ENCODE peak calls at places on chromosomes 11 and 22, in five cellular contexts. One of them, this sample, is unnamed.

GRCh38 chr22:47601666-47602065 is 839.2 kb downstream of the TBC1D22A start:
- DNase-seq in right lobe of liver: no peak
- DNase-seq in dorsolateral prefrontal cortex: no peak
- DNase-seq in hepatocyte: no peak
- DNase-seq in heart right ventricle: no peak
- DNase-seq in this sample: peak; percentile 16

GRCh38 chr22:31272522-31273446 is 19.5 kb downstream of the PIK3IP1 start:
- DNase-seq in dorsolateral prefrontal cortex: no peak
- DNase-seq in hepatocyte: peak; percentile 83
- DNase-seq in right lobe of liver: no peak
- DNase-seq in heart right ventricle: no peak
- DNase-seq in this sample: no peak

GRCh38 chr11:11037162-11037732 is 179.4 kb upstream of the ZBED5 start:
- DNase-seq in right lobe of liver: no peak
- DNase-seq in dorsolateral prefrontal cortex: no peak
- DNase-seq in heart right ventricle: no peak
- DNase-seq in hepatocyte: no peak
- DNase-seq in this sample: no peak

GRCh38 chr11:20477418-20478090 is 90.0 kb downstream of the PRMT3 start:
- DNase-seq in dorsolateral prefrontal cortex: no peak
- DNase-seq in heart right ventricle: no peak
- DNase-seq in hepatocyte: no peak
- DNase-seq in right lobe of liver: no peak
- DNase-seq in this sample: no peak

GRCh38 chr11:77071671-77072605 is 5.2 kb downstream of the CAPN5 start:
- DNase-seq in right lobe of liver: peak; percentile 33
- DNase-seq in heart right ventricle: no peak
- DNase-seq in dorsolateral prefrontal cortex: peak; percentile 11
- DNase-seq in hepatocyte: no peak
- DNase-seq in this sample: peak; percentile 63

GRCh38 chr11:67316882-67317364 is 13.6 kb downstream of the SSH3 start:
- DNase-seq in right lobe of liver: no peak
- DNase-seq in heart right ventricle: no peak
- DNase-seq in dorsolateral prefrontal cortex: no peak
- DNase-seq in hepatocyte: no peak
- DNase-seq in this sample: no peak

GRCh38 chr11:11243790-11244469 is 109.1 kb downstream of the CSNK2A3 start:
- DNase-seq in dorsolateral prefrontal cortex: no peak
- DNase-seq in hepatocyte: peak; percentile 65
- DNase-seq in heart right ventricle: peak; percentile 46
- DNase-seq in right lobe of liver: no peak
- DNase-seq in this sample: no peak

GRCh38 chr11:66222358-66223149 is 45.9 kb upstream of the RAB1B start:
- DNase-seq in hepatocyte: peak; percentile 96
- DNase-seq in dorsolateral prefrontal cortex: peak; percentile 81
- DNase-seq in heart right ventricle: peak; percentile 81
- DNase-seq in right lobe of liver: peak; percentile 92
- DNase-seq in this sample: peak; percentile 87

GRCh38 chr22:29705651-29706050 is 14.2 kb upstream of the CABP7 start:
- DNase-seq in hepatocyte: no peak
- DNase-seq in dorsolateral prefrontal cortex: no peak
- DNase-seq in heart right ventricle: no peak
- DNase-seq in right lobe of liver: no peak
- DNase-seq in this sample: no peak

GRCh38 chr11:110429614-110430266 is at the start of gene FDX1:
- DNase-seq in dorsolateral prefrontal cortex: peak; percentile 65
- DNase-seq in right lobe of liver: peak; percentile 88
- DNase-seq in hepatocyte: peak; percentile 90
- DNase-seq in heart right ventricle: peak; percentile 82
- DNase-seq in this sample: peak; percentile 91

GRCh38 chr11:85123752-85124231 is 503.4 kb downstream of the DLG2 start:
- DNase-seq in heart right ventricle: no peak
- DNase-seq in dorsolateral prefrontal cortex: no peak
- DNase-seq in right lobe of liver: no peak
- DNase-seq in hepatocyte: peak; percentile 11
- DNase-seq in this sample: no peak

GRCh38 chr22:30940655-30941362 is 27.8 kb downstream of the MORC2 start:
- DNase-seq in right lobe of liver: no peak
- DNase-seq in hepatocyte: no peak
- DNase-seq in dorsolateral prefrontal cortex: no peak
- DNase-seq in heart right ventricle: no peak
- DNase-seq in this sample: no peak

GRCh38 chr11:30128269-30128932 is 102.4 kb upstream of the FSHB start:
- DNase-seq in hepatocyte: peak; percentile 59
- DNase-seq in right lobe of liver: no peak
- DNase-seq in dorsolateral prefrontal cortex: no peak
- DNase-seq in heart right ventricle: no peak
- DNase-seq in this sample: no peak

GRCh38 chr11:30133308-30133707 is 97.5 kb upstream of the FSHB start:
- DNase-seq in hepatocyte: no peak
- DNase-seq in dorsolateral prefrontal cortex: no peak
- DNase-seq in heart right ventricle: no peak
- DNase-seq in right lobe of liver: no peak
- DNase-seq in this sample: no peak

DNA sequence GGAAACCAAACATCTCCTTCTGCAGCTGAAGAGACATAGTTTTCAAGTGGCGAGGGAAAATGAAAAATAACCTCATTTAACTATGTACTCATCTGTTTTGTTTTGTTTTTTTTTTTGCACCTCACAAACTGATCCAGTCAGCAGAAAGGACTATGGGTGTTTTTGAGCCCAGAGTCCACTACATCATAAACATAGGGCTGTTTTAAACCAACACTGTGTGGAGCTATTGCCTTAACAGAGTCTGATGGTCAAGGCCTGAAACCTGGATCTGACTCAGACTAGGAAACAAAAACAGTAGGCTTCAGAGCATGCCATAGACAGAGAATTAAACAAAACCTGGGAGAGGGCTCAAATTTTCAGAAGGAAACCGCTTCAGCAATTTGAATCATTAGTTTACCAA is 99.3 kb upstream of the FSHB start:
- DNase-seq in hepatocyte: peak; percentile 62
- DNase-seq in heart right ventricle: no peak
- DNase-seq in dorsolateral prefrontal cortex: no peak
- DNase-seq in right lobe of liver: no peak
- DNase-seq in this sample: no peak
- TF ChIP-seq CTCF in hepatocyte: peak; percentile 48
- TF ChIP-seq CTCF in heart right ventricle: peak; percentile 33
- TF ChIP-seq CTCF in dorsolateral prefrontal cortex: no peak
- TF ChIP-seq CTCF in right lobe of liver: peak; percentile 22
- TF ChIP-seq CTCF in this sample: no peak

GRCh38 chr11:112002491-112003216 is 22.6 kb upstream of the DLAT start:
- DNase-seq in right lobe of liver: no peak
- DNase-seq in heart right ventricle: no peak
- DNase-seq in hepatocyte: no peak
- DNase-seq in dorsolateral prefrontal cortex: no peak
- DNase-seq in this sample: no peak

GRCh38 chr11:112000703-112001102 is 24.5 kb upstream of the DLAT start:
- DNase-seq in hepatocyte: no peak
- DNase-seq in right lobe of liver: no peak
- DNase-seq in heart right ventricle: no peak
- DNase-seq in dorsolateral prefrontal cortex: no peak
- DNase-seq in this sample: no peak

GRCh38 chr11:111999111-111999510 is 26.1 kb upstream of the DLAT start:
- DNase-seq in hepatocyte: no peak
- DNase-seq in right lobe of liver: no peak
- DNase-seq in dorsolateral prefrontal cortex: no peak
- DNase-seq in heart right ventricle: no peak
- DNase-seq in this sample: no peak

GRCh38 chr11:112005422-112006094 is 19.6 kb upstream of the DLAT start:
- DNase-seq in hepatocyte: no peak
- DNase-seq in right lobe of liver: no peak
- DNase-seq in heart right ventricle: no peak
- DNase-seq in dorsolateral prefrontal cortex: no peak
- DNase-seq in this sample: no peak

DNA sequence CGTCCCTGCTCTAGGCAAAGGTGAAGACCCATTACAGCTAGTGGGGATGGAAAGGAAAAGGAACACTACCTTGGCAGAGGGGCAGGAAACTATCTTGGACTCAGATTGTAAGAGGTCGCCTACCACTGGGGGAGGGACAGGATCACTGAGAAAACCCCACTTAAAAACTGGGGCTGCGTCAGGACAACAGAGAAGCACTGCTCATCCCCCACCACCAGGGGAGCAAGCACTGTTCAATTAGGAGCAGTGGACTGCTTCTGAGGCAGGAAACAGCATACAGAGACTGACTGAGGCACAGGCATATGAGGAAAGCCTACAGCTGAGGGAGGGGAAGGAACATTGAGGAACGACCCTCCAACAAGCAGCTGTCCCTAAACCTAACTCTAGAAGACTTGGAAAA is 20.8 kb upstream of the DLAT start:
- DNase-seq in hepatocyte: no peak
- DNase-seq in right lobe of liver: no peak
- DNase-seq in dorsolateral prefrontal cortex: no peak
- DNase-seq in heart right ventricle: no peak
- DNase-seq in this sample: no peak
- TF ChIP-seq CTCF in hepatocyte: peak; percentile 8
- TF ChIP-seq CTCF in right lobe of liver: no peak
- TF ChIP-seq CTCF in dorsolateral prefrontal cortex: no peak
- TF ChIP-seq CTCF in heart right ventricle: peak; percentile 47
- TF ChIP-seq CTCF in this sample: peak; percentile 60

GRCh38 chr11:15629690-15630321 is 515.1 kb downstream of the INSC start:
- DNase-seq in right lobe of liver: peak; percentile 64
- DNase-seq in heart right ventricle: no peak
- DNase-seq in hepatocyte: peak; percentile 41
- DNase-seq in dorsolateral prefrontal cortex: no peak
- DNase-seq in this sample: no peak
- TF ChIP-seq CTCF in right lobe of liver: peak; percentile 49
- TF ChIP-seq CTCF in heart right ventricle: peak; percentile 14
- TF ChIP-seq CTCF in hepatocyte: peak; percentile 31
- TF ChIP-seq CTCF in dorsolateral prefrontal cortex: no peak
- TF ChIP-seq CTCF in this sample: peak; percentile 62

DNA sequence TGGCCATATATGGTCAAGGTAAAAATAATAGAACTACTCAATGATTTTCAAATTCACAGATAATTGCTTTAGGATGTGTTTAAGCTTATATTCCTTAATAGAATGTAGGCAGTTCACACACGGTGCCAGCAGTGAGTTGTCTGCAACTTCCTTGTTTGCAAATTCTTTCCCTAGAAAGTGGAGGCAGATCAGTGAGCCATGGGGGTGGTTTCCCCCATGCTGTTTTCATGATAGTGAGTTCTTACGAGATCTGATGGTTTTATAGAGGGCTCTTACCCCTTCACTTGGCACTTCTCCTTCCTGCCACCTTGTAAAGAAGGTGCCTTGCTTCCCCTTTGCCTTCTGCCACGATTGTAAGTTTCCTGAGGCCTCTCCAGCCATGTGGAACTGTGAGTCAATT is 111.8 kb upstream of the LMO1 start:
- DNase-seq in dorsolateral prefrontal cortex: no peak
- DNase-seq in hepatocyte: no peak
- DNase-seq in right lobe of liver: peak; percentile 6
- DNase-seq in heart right ventricle: no peak
- DNase-seq in this sample: no peak
- TF ChIP-seq CTCF in dorsolateral prefrontal cortex: no peak
- TF ChIP-seq CTCF in hepatocyte: no peak
- TF ChIP-seq CTCF in right lobe of liver: no peak
- TF ChIP-seq CTCF in heart right ventricle: no peak
- TF ChIP-seq CTCF in this sample: no peak

GRCh38 chr11:17405232-17406005 is 17.0 kb upstream of the KCNJ11 start:
- DNase-seq in hepatocyte: peak; percentile 70
- DNase-seq in dorsolateral prefrontal cortex: no peak
- DNase-seq in heart right ventricle: peak; percentile 74
- DNase-seq in right lobe of liver: peak; percentile 96
- DNase-seq in this sample: no peak
- TF ChIP-seq CTCF in hepatocyte: no peak
- TF ChIP-seq CTCF in dorsolateral prefrontal cortex: no peak
- TF ChIP-seq CTCF in heart right ventricle: peak; percentile 33
- TF ChIP-seq CTCF in right lobe of liver: peak; percentile 32
- TF ChIP-seq CTCF in this sample: peak; percentile 45

DNA sequence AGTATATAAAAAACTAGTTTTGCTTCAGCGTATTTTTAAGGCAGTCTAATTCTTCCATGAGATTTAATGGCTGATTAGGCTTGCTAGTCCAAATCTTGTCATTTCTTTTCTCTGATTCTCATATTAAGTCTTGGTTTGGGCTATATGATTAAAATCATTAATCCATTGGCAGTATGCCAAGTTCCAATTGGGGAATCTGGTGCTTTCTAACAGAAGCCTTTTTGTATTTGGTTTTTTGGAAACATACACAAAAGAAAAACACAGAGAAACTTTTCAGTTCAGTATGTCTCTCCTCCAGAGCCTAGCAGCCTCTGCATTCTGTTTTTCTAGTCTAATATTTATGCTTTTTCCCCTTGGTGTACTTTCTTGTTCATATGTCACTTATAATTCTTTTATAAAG is 37.9 kb downstream of the SWAP70 start:
- DNase-seq in right lobe of liver: no peak
- DNase-seq in heart right ventricle: no peak
- DNase-seq in dorsolateral prefrontal cortex: no peak
- DNase-seq in hepatocyte: no peak
- DNase-seq in this sample: no peak
- TF ChIP-seq CTCF in right lobe of liver: no peak
- TF ChIP-seq CTCF in heart right ventricle: no peak
- TF ChIP-seq CTCF in dorsolateral prefrontal cortex: no peak
- TF ChIP-seq CTCF in hepatocyte: no peak
- TF ChIP-seq CTCF in this sample: no peak

DNA sequence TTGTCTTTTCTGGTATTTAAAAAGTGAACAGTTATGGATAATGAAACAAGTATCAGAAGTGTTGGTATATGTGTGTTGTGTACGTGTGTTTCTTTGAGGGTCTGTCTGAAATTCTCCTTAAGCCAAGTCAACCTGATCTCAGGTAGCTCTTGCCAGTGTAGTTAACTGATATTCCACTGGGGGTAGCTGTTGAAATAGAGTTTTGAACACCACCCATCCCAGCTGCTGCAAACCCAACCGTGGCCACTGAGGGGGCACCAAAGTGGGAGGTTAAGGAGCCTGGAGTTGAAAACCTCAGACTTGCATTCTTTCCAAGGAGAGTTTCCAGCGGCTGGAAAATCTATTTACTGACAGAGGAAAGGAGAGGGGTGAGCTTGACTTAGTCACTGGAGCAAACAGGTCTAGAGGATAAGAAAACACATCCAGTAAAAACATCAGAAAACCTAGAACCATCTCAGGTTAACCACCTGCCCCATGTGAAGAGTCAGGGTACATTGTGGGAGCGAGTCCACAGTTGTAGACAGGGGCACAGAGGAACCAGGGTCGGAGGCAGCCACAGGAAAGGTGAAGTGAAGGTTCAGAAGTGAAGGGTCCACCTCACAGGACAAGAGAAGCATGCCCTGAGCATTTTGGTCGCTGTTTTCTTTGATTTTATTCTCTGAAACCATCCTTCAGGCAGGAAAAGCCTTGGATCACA is 8.8 kb upstream of the CUL5 start:
- DNase-seq in heart right ventricle: no peak
- DNase-seq in dorsolateral prefrontal cortex: no peak
- DNase-seq in hepatocyte: peak; percentile 71
- DNase-seq in right lobe of liver: no peak
- DNase-seq in this sample: no peak
- TF ChIP-seq CTCF in heart right ventricle: peak; percentile 34
- TF ChIP-seq CTCF in dorsolateral prefrontal cortex: no peak
- TF ChIP-seq CTCF in hepatocyte: peak; percentile 47
- TF ChIP-seq CTCF in right lobe of liver: peak; percentile 42
- TF ChIP-seq CTCF in this sample: peak; percentile 64

DNA sequence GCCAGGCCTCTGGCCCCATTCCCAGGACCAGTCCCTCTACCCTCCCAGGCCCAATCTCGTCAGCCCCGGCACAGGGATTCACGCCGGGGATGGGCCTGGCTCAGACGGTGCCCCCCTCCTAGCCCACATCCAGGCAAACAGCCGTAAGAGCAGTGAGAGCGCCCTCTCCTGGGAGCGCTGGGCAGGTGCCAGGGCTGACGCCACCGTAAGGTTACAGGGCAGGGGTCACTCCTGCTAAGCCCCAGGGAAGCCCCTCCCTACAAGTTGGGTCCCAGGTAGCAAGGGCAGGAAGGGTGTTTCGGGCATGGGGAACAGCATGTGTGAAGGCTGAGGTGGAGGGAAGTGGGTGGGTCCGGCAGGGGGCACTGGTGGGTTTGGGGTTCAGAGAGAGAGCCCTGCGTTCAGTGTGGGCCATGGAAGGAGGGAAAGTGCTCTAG is 19.2 kb upstream of the PPARA start:
- DNase-seq in dorsolateral prefrontal cortex: no peak
- DNase-seq in right lobe of liver: peak; percentile 86
- DNase-seq in heart right ventricle: peak; percentile 12
- DNase-seq in hepatocyte: no peak
- DNase-seq in this sample: no peak
- TF ChIP-seq CTCF in dorsolateral prefrontal cortex: no peak
- TF ChIP-seq CTCF in right lobe of liver: peak; percentile 59
- TF ChIP-seq CTCF in heart right ventricle: peak; percentile 18
- TF ChIP-seq CTCF in hepatocyte: peak; percentile 15
- TF ChIP-seq CTCF in this sample: peak; percentile 64

This sample was measured in type B pancreatic cell.